ENCODE peak calls at places on chromosomes 4 and X, in five cellular contexts. One of them, this sample, is unnamed.

GRCh38 chrX:136259543-136259942 is 8.3 kb upstream of the MAP7D3 start:
- DNase-seq in H1: no peak
- DNase-seq in K562: no peak
- DNase-seq in GM12892: no peak
- DNase-seq in HepG2: no peak
- DNase-seq in this sample: no peak

GRCh38 chrX:69153060-69153730 is 12.1 kb downstream of the PJA1 start:
- DNase-seq in GM12892: no peak
- DNase-seq in K562: no peak
- DNase-seq in H1: no peak
- DNase-seq in HepG2: peak
- DNase-seq in this sample: no peak

GRCh38 chr4:8117278-8117682 is 41.3 kb downstream of the ABLIM2 start:
- DNase-seq in HepG2: peak
- DNase-seq in H1: peak
- DNase-seq in GM12892: no peak
- DNase-seq in K562: peak
- DNase-seq in this sample: peak

GRCh38 chrX:65644621-65645287 is 22.7 kb upstream of the MSN start:
- DNase-seq in K562: peak
- DNase-seq in GM12892: no peak
- DNase-seq in HepG2: no peak
- DNase-seq in H1: no peak
- DNase-seq in this sample: no peak

GRCh38 chr4:112704991-112705845 is 68.3 kb downstream of the LARP7 start:
- DNase-seq in GM12892: no peak
- DNase-seq in K562: peak
- DNase-seq in H1: peak
- DNase-seq in HepG2: peak
- DNase-seq in this sample: no peak

GRCh38 chr4:149910604-149911367 is 95.1 kb upstream of the IQCM start:
- DNase-seq in H1: no peak
- DNase-seq in K562: no peak
- DNase-seq in HepG2: no peak
- DNase-seq in GM12892: no peak
- DNase-seq in this sample: no peak

GRCh38 chrX:70433848-70434351 is 10.7 kb upstream of the DLG3 start:
- DNase-seq in HepG2: peak
- DNase-seq in K562: peak
- DNase-seq in H1: peak
- DNase-seq in GM12892: peak
- DNase-seq in this sample: peak

GRCh38 chrX:124033821-124034220 is 72.3 kb downstream of the STAG2 start:
- DNase-seq in K562: no peak
- DNase-seq in HepG2: no peak
- DNase-seq in GM12892: no peak
- DNase-seq in H1: no peak
- DNase-seq in this sample: no peak

GRCh38 chrX:69493193-69493592 is 10.9 kb upstream of the NALF2 start:
- DNase-seq in K562: peak
- DNase-seq in H1: no peak
- DNase-seq in HepG2: peak
- DNase-seq in GM12892: no peak
- DNase-seq in this sample: no peak

GRCh38 chr4:573122-573892 is 2.8 kb downstream of the TMEM271 start:
- DNase-seq in K562: no peak
- DNase-seq in H1: no peak
- DNase-seq in GM12892: no peak
- DNase-seq in HepG2: no peak
- DNase-seq in this sample: no peak

GRCh38 chrX:129980043-129980442 is 2.4 kb upstream of the BCORL1 start:
- DNase-seq in K562: no peak
- DNase-seq in GM12892: peak
- DNase-seq in H1: no peak
- DNase-seq in HepG2: no peak
- DNase-seq in this sample: no peak

GRCh38 chrX:65406532-65406931 is 128.1 kb downstream of the LAS1L start:
- DNase-seq in HepG2: no peak
- DNase-seq in GM12892: no peak
- DNase-seq in H1: no peak
- DNase-seq in K562: no peak
- DNase-seq in this sample: no peak

GRCh38 chr4:122787940-122788339 is 38.7 kb upstream of the FGF2 start:
- DNase-seq in K562: no peak
- DNase-seq in H1: no peak
- DNase-seq in GM12892: no peak
- DNase-seq in HepG2: no peak
- DNase-seq in this sample: no peak

GRCh38 chr4:62706423-62706822 is 1506.3 kb downstream of the ADGRL3 start:
- DNase-seq in H1: no peak
- DNase-seq in GM12892: no peak
- DNase-seq in HepG2: no peak
- DNase-seq in K562: no peak
- DNase-seq in this sample: no peak

GRCh38 chr4:122716825-122717448 is 15.6 kb upstream of the BBS12 start:
- DNase-seq in GM12892: peak
- DNase-seq in HepG2: peak
- DNase-seq in H1: no peak
- DNase-seq in K562: peak
- DNase-seq in this sample: peak

GRCh38 chr4:66567551-66567950 is 897.3 kb upstream of the EPHA5 start:
- DNase-seq in GM12892: no peak
- DNase-seq in HepG2: no peak
- DNase-seq in H1: no peak
- DNase-seq in K562: no peak
- DNase-seq in this sample: no peak

GRCh38 chrX:50677789-50678188 is 136.2 kb downstream of the SHROOM4 start:
- DNase-seq in HepG2: no peak
- DNase-seq in K562: no peak
- DNase-seq in H1: no peak
- DNase-seq in GM12892: no peak
- DNase-seq in this sample: no peak

GRCh38 chr4:82898322-82899243 is 2.0 kb upstream of the THAP9 start:
- DNase-seq in H1: no peak
- DNase-seq in HepG2: no peak
- DNase-seq in K562: peak
- DNase-seq in GM12892: no peak
- DNase-seq in this sample: no peak

GRCh38 chrX:24877854-24878650 is 137.7 kb downstream of the ARX start:
- DNase-seq in H1: no peak
- DNase-seq in GM12892: no peak
- DNase-seq in K562: no peak
- DNase-seq in HepG2: peak
- DNase-seq in this sample: no peak

DNA sequence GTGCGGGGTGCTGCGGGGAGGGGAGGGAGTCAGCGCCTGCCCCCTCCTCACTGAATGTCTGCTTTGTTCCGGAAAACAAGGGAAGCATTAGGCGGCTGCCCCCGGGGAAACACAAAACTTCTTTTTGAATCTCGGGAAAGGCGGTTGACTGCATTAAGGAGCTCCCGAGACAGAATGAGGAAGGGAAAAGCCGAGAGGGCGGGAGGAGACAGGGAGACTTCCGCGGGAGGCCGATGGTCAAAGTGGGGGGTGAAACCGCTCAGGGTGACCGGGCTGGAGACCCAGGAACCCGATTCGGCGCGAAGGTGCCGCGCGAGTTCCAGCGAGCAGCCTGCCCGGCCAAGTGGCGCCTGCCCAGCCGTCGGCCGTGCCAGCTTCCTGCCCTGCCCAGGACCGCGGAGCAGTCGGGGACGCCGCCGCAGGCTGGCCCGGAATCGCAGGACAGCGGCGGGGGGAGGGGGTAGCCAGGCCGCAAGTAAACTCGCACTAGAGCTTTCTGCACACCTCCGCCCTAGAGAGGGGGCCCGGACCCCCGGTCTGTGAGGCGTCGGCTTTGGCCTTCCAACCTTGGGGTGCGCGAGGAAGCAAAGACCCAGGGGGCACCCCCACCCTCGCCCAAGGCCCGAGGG is 55.1 kb upstream of the BCOR start:
- DNase-seq in HepG2: no peak
- DNase-seq in GM12892: no peak
- DNase-seq in H1: no peak
- DNase-seq in K562: no peak
- DNase-seq in this sample: no peak
- TF ChIP-seq POLR2A in HepG2: no peak
- TF ChIP-seq POLR2A in GM12892: no peak
- TF ChIP-seq POLR2A in H1: no peak
- TF ChIP-seq POLR2A in K562: no peak
- TF ChIP-seq POLR2A in this sample: no peak

GRCh38 chr4:133597252-133597651 is 448.2 kb downstream of the PCDH10 start:
- DNase-seq in GM12892: no peak
- DNase-seq in H1: no peak
- DNase-seq in HepG2: no peak
- DNase-seq in K562: no peak
- DNase-seq in this sample: no peak

GRCh38 chr4:133596459-133596858 is 447.4 kb downstream of the PCDH10 start:
- DNase-seq in H1: no peak
- DNase-seq in GM12892: no peak
- DNase-seq in HepG2: no peak
- DNase-seq in K562: peak
- DNase-seq in this sample: no peak

GRCh38 chr4:133598779-133599178 is 449.7 kb downstream of the PCDH10 start:
- DNase-seq in H1: no peak
- DNase-seq in HepG2: no peak
- DNase-seq in K562: peak
- DNase-seq in GM12892: no peak
- DNase-seq in this sample: no peak

GRCh38 chr4:133594246-133595207 is 445.4 kb downstream of the PCDH10 start:
- DNase-seq in HepG2: no peak
- DNase-seq in GM12892: no peak
- DNase-seq in H1: no peak
- DNase-seq in K562: no peak
- DNase-seq in this sample: no peak

DNA sequence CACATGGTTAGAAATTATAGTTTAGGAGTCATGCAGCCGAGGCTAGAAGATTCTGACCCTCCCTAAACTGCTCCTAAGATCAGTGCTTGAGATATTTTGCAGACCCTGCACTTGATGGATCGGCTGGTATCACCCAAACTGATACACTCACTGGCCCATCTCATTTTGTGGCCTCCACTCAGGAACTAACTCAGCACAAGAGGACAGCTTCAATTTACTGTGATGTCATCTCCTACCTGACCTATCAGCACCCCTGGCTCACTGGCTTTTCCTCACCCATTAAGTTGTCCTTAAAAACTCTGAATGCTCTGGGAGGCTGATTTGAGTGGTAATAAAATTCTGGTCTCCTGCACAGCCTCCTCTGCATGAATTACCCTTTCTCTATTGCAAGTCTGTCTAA is 450.9 kb downstream of the PCDH10 start:
- DNase-seq in GM12892: no peak
- DNase-seq in K562: peak
- DNase-seq in HepG2: no peak
- DNase-seq in H1: no peak
- DNase-seq in this sample: no peak
- TF ChIP-seq TAF1 in GM12892: no peak
- TF ChIP-seq TAF1 in K562: no peak
- TF ChIP-seq TAF1 in HepG2: no peak
- TF ChIP-seq TAF1 in H1: no peak
- TF ChIP-seq TAF1 in this sample: no peak

DNA sequence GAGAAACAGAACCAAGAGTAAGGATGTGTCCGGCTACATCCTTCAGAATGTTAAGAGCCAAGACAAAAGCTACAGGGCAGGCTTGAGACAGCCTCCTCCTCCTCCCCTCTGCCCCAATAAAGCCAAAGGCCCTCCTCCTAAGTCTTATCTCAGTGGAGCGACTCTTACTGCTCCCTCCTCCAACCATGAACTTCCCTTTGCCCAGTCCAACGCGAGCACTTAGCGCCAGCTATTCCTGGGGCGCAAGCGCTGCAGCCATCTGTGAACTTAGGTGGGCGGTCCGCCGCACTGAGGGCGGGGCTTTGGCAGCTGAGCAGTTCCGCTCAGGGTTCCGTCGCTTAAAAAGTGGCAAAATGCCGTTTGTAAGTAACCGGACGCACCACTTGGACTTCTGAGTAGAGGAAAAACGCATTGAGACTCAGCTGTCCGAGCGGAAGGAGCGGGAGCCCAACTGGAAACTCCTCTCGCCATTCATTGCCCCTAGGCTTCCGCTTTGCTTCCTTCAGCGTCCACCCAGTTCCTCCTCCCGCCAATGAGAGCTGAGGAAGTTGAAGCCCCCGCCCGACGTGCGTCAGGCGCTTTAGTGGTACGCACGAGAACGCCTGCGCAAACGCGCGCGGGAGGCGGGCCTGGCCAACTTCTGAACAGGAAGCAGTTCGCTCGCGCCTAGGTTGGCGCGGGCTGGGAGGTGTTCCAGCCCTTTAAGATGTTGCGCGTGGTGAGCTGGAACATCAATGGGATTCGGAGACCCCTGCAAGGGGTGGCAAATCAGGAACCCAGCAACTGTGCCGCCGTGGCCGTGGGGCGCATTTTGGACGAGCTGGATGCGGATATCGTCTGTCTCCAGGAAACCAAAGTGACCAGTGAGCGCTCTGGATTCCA is at the start of gene APEX2:
- DNase-seq in HepG2: peak
- DNase-seq in H1: peak
- DNase-seq in K562: peak
- DNase-seq in GM12892: peak
- DNase-seq in this sample: peak
- TF ChIP-seq POLR2A in HepG2: peak
- TF ChIP-seq POLR2A in H1: peak
- TF ChIP-seq POLR2A in K562: peak
- TF ChIP-seq POLR2A in GM12892: peak
- TF ChIP-seq POLR2A in this sample: peak

GRCh38 chr4:41533685-41534084 is 4.3 kb upstream of the LIMCH1 start:
- DNase-seq in GM12892: no peak
- DNase-seq in K562: no peak
- DNase-seq in HepG2: no peak
- DNase-seq in H1: no peak
- DNase-seq in this sample: no peak

GRCh38 chr4:41532880-41533279 is 5.1 kb upstream of the LIMCH1 start:
- DNase-seq in GM12892: no peak
- DNase-seq in HepG2: no peak
- DNase-seq in H1: no peak
- DNase-seq in K562: no peak
- DNase-seq in this sample: no peak

GRCh38 chr4:41537267-41537890 is 578 bp upstream of the LIMCH1 start:
- DNase-seq in H1: no peak
- DNase-seq in HepG2: no peak
- DNase-seq in GM12892: no peak
- DNase-seq in K562: no peak
- DNase-seq in this sample: no peak

GRCh38 chr4:41538017-41538733 is at the start of gene LIMCH1:
- DNase-seq in HepG2: no peak
- DNase-seq in H1: peak
- DNase-seq in K562: no peak
- DNase-seq in GM12892: no peak
- DNase-seq in this sample: no peak

DNA sequence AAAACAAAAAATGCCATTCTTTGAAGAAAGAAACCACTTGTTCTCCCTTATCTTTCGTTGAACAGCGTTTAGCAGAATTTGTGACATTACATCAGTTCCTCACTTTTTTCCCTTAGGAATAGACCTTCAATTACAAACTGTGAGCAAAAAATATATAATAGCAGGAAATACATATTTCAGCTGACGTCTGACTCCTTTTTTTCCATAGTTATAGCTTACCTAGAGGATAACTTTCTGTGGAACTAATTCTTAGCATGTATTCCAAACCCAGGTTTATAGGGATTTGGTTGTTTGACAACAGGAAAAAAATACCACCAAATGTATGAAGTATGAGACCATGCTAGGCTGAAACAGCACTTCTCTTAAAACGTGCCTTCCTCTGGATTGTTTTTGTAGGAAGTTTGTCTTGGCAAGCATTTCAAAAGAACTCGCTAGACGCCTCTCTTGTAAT is 2.0 kb upstream of the LIMCH1 start:
- DNase-seq in H1: no peak
- DNase-seq in K562: no peak
- DNase-seq in HepG2: no peak
- DNase-seq in GM12892: no peak
- DNase-seq in this sample: no peak
- TF ChIP-seq TAF1 in H1: no peak
- TF ChIP-seq TAF1 in K562: no peak
- TF ChIP-seq TAF1 in HepG2: no peak
- TF ChIP-seq TAF1 in GM12892: no peak
- TF ChIP-seq TAF1 in this sample: no peak